ENCODE peak calls at places on chromosomes 4 and X, in seven cellular contexts. U is left ventricle myocardium inferior; S is neural progenitor cell; P is iPS DF 6.9; V is CD8-positive, alpha-beta memory T cell; M is upper lobe of right lung; D is aorta. J is an unnamed sample. For H3K4me1, the result is how much of the 10 kb centered on the place peaks cover.

GRCh38 chr4:137635108-137635507 is 102.8 kb upstream of the PCDH18 start:
- DNase-seq in U (no peak), S (no peak), P (no peak), V (no peak), M (no peak), D (no peak), J (peak)

GRCh38 chrX:54419559-54420302 is 20.5 kb upstream of the TSR2 start:
- DNase-seq in U (no peak), S (no peak), P (no peak), V (no peak), M (no peak), D (no peak), J (no peak)

GRCh38 chr4:105709081-105709450 is 482 bp downstream of the GSTCD start:
- DNase-seq in U (no peak), S (peak), P (peak), V (peak), M (no peak), D (no peak), J (peak)

GRCh38 chrX:96569034-96569433 is 115.6 kb upstream of the DIAPH2 start:
- DNase-seq in U (no peak), S (no peak), P (no peak), V (no peak), M (no peak), D (no peak), J (no peak)

GRCh38 chr4:83109480-83110221 is 4.9 kb downstream of the PLAC8 start:
- DNase-seq in U (peak), S (peak), P (no peak), V (peak), M (peak), D (peak), J (peak)

GRCh38 chrX:138791551-138791950 is 80.0 kb upstream of the FGF13 start:
- DNase-seq in U (no peak), S (no peak), P (no peak), V (no peak), M (no peak), D (no peak), J (no peak)

GRCh38 chr4:110160616-110161015 is 37.8 kb downstream of the ELOVL6 start:
- DNase-seq in U (no peak), S (no peak), P (no peak), V (no peak), M (no peak), D (no peak), J (no peak)

GRCh38 chrX:135185795-135186443 is 14.7 kb upstream of the CT55 start:
- DNase-seq in U (no peak), S (peak), P (peak), V (peak), M (no peak), D (no peak), J (peak)

GRCh38 chr4:37595875-37596402 is 90.2 kb downstream of the RELL1 start:
- DNase-seq in U (no peak), S (no peak), P (no peak), V (no peak), M (no peak), D (no peak), J (no peak)

GRCh38 chr4:183905593-183906485 is 732 bp downstream of the STOX2 start:
- DNase-seq in U (peak), S (peak), P (peak), V (no peak), M (peak), D (peak), J (peak)

GRCh38 chr4:85318415-85318814 is 156.5 kb upstream of the ARHGAP24 start:
- DNase-seq in U (no peak), S (no peak), P (no peak), V (no peak), M (no peak), D (no peak), J (no peak)

GRCh38 chr4:117987464-117987863 is 46.8 kb upstream of the NDST3 start:
- DNase-seq in U (no peak), S (no peak), P (no peak), V (no peak), M (no peak), D (no peak), J (no peak)

GRCh38 chr4:138868562-138868961 is 147.0 kb upstream of the NOCT start:
- DNase-seq in U (no peak), S (no peak), P (no peak), V (no peak), M (no peak), D (no peak), J (no peak)

GRCh38 chrX:121110536-121110935 is 63.1 kb downstream of the GLUD2 start:
- DNase-seq in U (no peak), S (no peak), P (no peak), V (no peak), M (no peak), D (no peak), J (no peak)

GRCh38 chr4:6470502-6471302 is 1.7 kb downstream of the PPP2R2C start:
- DNase-seq in U (peak), S (peak), P (no peak), V (no peak), M (peak), D (peak), J (peak)

GRCh38 chrX:20159811-20160385 is 18.3 kb upstream of the EIF1AX start:
- DNase-seq in U (no peak), S (no peak), P (no peak), V (no peak), M (no peak), D (no peak), J (no peak)

GRCh38 chr4:25233737-25234389 is at the start of gene PI4K2B:
- DNase-seq in U (peak), S (peak), P (peak), V (peak), M (peak), D (peak), J (peak)

GRCh38 chr4:91963489-91963888 is 340.3 kb upstream of the GRID2 start:
- DNase-seq in U (no peak), S (no peak), P (no peak), V (no peak), M (no peak), D (no peak), J (peak)

GRCh38 chr4:113893546-113893945 is 85.9 kb downstream of the ARSJ start:
- DNase-seq in U (no peak), S (no peak), P (no peak), V (no peak), M (no peak), D (no peak), J (no peak)

GRCh38 chrX:71909956-71910355 is 689 bp upstream of the NHSL2 start:
- DNase-seq in U (no peak), S (peak), P (no peak), V (no peak), M (no peak), D (no peak), J (peak)

GRCh38 chrX:38692961-38693360 is 108.3 kb upstream of the MID1IP1 start:
- DNase-seq in U (no peak), S (no peak), P (no peak), V (no peak), M (no peak), D (no peak), J (no peak)

GRCh38 chr4:107519057-107519456 is 201.0 kb downstream of the PAPSS1 start:
- DNase-seq in U (no peak), S (peak), P (no peak), V (no peak), M (no peak), D (no peak), J (peak)

GRCh38 chrX:155334486-155335316 is at the start of gene CLIC2:
- DNase-seq in U (peak), S (no peak), P (no peak), V (no peak), M (no peak), D (no peak), J (peak)

GRCh38 chr4:169971456-169972015 is 54.7 kb downstream of the MFAP3L start:
- DNase-seq in U (no peak), S (no peak), P (no peak), V (no peak), M (no peak), D (no peak), J (no peak)

GRCh38 chrX:98407526-98408049 is 1523.9 kb downstream of the RPA4 start:
- DNase-seq in U (no peak), S (no peak), P (no peak), V (no peak), M (no peak), D (no peak), J (no peak)

GRCh38 chrX:129665916-129666644 is 11.3 kb upstream of the APLN start:
- DNase-seq in U (no peak), S (no peak), P (no peak), V (no peak), M (no peak), D (no peak), J (peak)

GRCh38 chr4:153222790-153223417 is 18.7 kb downstream of the TRIM2 start:
- DNase-seq in U (peak), S (peak), P (no peak), V (no peak), M (peak), D (peak), J (peak)

GRCh38 chr4:90025248-90025647 is 101.9 kb upstream of the CCSER1 start:
- DNase-seq in U (no peak), S (no peak), P (no peak), V (no peak), M (no peak), D (no peak), J (peak)

GRCh38 chr4:138632856-138633255 is 382.7 kb upstream of the NOCT start:
- DNase-seq in U (no peak), S (no peak), P (no peak), V (no peak), M (no peak), D (no peak), J (no peak)

GRCh38 chr4:74418063-74418670 is 26.8 kb upstream of the AREG start:
- DNase-seq in U (no peak), S (no peak), P (no peak), V (no peak), M (no peak), D (no peak), J (peak)

GRCh38 chrX:357693-358471 is 28.8 kb downstream of the PPP2R3B start:
- DNase-seq in U (peak), S (no peak), P (no peak), V (peak), M (peak), D (peak), J (no peak)

GRCh38 chr4:74123065-74123728 is 24.2 kb upstream of the CXCL2 start:
- DNase-seq in U (peak), S (no peak), P (no peak), V (no peak), M (no peak), D (no peak), J (peak)

GRCh38 chrX:97563531-97564133 is 679.9 kb downstream of the RPA4 start:
- DNase-seq in U (peak), S (no peak), P (no peak), V (peak), M (no peak), D (no peak), J (peak)

GRCh38 chrX:153897899-153898298 is 6.6 kb upstream of the AVPR2 start:
- DNase-seq in U (no peak), S (no peak), P (no peak), V (no peak), M (no peak), D (no peak), J (no peak)

GRCh38 chr4:74531952-74532794 is 87.2 kb downstream of the AREG start:
- DNase-seq in U (no peak), S (peak), P (peak), V (no peak), M (no peak), D (no peak), J (peak)

GRCh38 chr4:112765317-112765989 is 128.5 kb downstream of the LARP7 start:
- DNase-seq in U (no peak), S (peak), P (no peak), V (no peak), M (no peak), D (no peak), J (peak)

GRCh38 chr4:144557404-144557803 is 88.6 kb upstream of the HHIP start:
- DNase-seq in U (no peak), S (no peak), P (no peak), V (no peak), M (no peak), D (no peak), J (peak)

GRCh38 chrX:87338510-87338909 is 179.1 kb upstream of the KLHL4 start:
- DNase-seq in U (no peak), S (peak), P (no peak), V (no peak), M (no peak), D (no peak), J (peak)

GRCh38 chr4:181677621-181678020 is 565.6 kb upstream of the TENM3 start:
- DNase-seq in U (no peak), S (no peak), P (no peak), V (no peak), M (no peak), D (no peak), J (no peak)

GRCh38 chr4:15777697-15778096 is 431 bp upstream of the CD38 start:
- DNase-seq in U (no peak), S (no peak), P (no peak), V (no peak), M (no peak), D (no peak), J (no peak)

GRCh38 chr4:15779336-15779735 is 1.2 kb downstream of the CD38 start:
- DNase-seq in U (peak), S (peak), P (no peak), V (no peak), M (peak), D (peak), J (peak)

GRCh38 chr4:15779789-15780188 is 1.7 kb downstream of the CD38 start:
- DNase-seq in U (no peak), S (no peak), P (no peak), V (no peak), M (no peak), D (no peak), J (no peak)

GRCh38 chr4:15778191-15778741 is at the start of gene CD38:
- DNase-seq in U (peak), S (peak), P (no peak), V (no peak), M (peak), D (peak), J (no peak)

DNA sequence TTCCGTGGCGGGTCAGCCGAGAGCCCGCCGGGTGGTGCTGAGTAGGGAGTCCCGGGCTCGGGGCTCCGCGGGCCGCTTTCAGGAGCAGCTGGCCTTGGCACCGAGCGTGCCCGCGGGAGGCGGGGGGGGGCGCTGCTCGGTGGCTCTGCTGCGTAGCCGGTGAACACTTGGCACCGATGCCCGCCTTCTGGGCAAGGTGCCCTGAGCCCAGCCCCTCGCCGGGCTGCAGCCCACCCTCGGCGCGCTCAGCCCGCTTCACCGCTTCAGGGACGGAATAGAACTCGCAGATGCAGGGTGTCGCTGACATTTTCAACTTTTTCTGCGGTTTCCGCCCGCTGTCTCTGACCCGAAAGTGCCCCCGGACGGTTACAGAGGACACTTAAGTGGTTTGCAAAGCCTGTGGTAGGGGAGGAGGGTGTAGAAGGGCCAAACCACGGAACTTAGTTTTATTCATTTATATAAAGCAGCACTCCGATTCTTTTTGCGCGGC is 659 bp downstream of the CD38 start:
- DNase-seq in U (peak), S (no peak), P (no peak), V (peak), M (peak), D (peak), J (peak)
- H3K4me1 ChIP-seq in U (under half), S (under half), P (under half), V (under half), M (under half), D (under half), J (under half)

GRCh38 chr4:87108142-87108546 is 112.3 kb downstream of the KLHL8 start:
- DNase-seq in U (no peak), S (no peak), P (no peak), V (no peak), M (no peak), D (no peak), J (peak)

GRCh38 chr4:87114245-87115062 is 106.0 kb downstream of the KLHL8 start:
- DNase-seq in U (no peak), S (peak), P (no peak), V (no peak), M (no peak), D (no peak), J (no peak)

GRCh38 chr4:87109121-87109520 is 111.3 kb downstream of the KLHL8 start:
- DNase-seq in U (no peak), S (no peak), P (no peak), V (no peak), M (no peak), D (no peak), J (no peak)

GRCh38 chr4:87112063-87112462 is 108.4 kb downstream of the KLHL8 start:
- DNase-seq in U (no peak), S (no peak), P (no peak), V (no peak), M (no peak), D (no peak), J (no peak)

GRCh38 chr4:87109945-87110344 is 110.5 kb downstream of the KLHL8 start:
- DNase-seq in U (no peak), S (no peak), P (no peak), V (no peak), M (no peak), D (no peak), J (no peak)
- H3K4me1 ChIP-seq in U (half or more), S (under half), P (under half), V (under half), M (under half), D (under half), J (under half)

GRCh38 chr4:87498446-87498900 is 30.7 kb downstream of the SPARCL1 start:
- DNase-seq in U (no peak), S (no peak), P (no peak), V (no peak), M (no peak), D (no peak), J (peak)
- H3K4me1 ChIP-seq in U (half or more), S (under half), P (under half), V (under half), M (under half), D (under half), J (under half)

GRCh38 chr4:54838301-54838700 is 180.5 kb downstream of the KIT start:
- DNase-seq in U (no peak), S (no peak), P (no peak), V (no peak), M (no peak), D (no peak), J (no peak)

GRCh38 chr4:54843106-54843505 is 185.3 kb downstream of the KIT start:
- DNase-seq in U (no peak), S (no peak), P (no peak), V (no peak), M (no peak), D (no peak), J (no peak)

GRCh38 chr4:54840992-54841768 is 183.4 kb downstream of the KIT start:
- DNase-seq in U (no peak), S (peak), P (no peak), V (no peak), M (no peak), D (no peak), J (peak)

GRCh38 chr4:54842226-54843055 is 184.7 kb downstream of the KIT start:
- DNase-seq in U (no peak), S (no peak), P (no peak), V (no peak), M (no peak), D (no peak), J (no peak)

DNA sequence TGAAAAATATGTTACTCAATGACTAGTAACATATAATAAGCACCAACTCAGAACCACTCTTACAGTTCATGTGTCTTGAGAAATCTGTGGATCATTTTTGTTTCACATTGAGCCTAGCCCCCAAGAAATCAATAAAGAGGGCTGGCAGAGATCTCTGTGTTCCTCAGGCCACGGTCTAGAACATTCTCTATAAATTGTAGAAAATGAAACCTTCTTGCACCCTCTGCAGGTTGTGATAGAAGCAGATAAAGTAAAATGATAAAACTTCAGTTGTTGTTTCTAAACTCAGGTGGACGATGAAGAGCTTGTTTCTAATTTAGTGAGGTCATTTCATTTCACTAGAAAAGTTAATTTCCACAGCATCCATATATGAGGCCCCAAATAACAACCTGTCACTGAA is 182.7 kb downstream of the KIT start:
- DNase-seq in U (no peak), S (no peak), P (no peak), V (no peak), M (no peak), D (no peak), J (no peak)
- H3K4me1 ChIP-seq in U (under half), S (under half), P (under half), V (under half), M (under half), D (under half), J (under half)

DNA sequence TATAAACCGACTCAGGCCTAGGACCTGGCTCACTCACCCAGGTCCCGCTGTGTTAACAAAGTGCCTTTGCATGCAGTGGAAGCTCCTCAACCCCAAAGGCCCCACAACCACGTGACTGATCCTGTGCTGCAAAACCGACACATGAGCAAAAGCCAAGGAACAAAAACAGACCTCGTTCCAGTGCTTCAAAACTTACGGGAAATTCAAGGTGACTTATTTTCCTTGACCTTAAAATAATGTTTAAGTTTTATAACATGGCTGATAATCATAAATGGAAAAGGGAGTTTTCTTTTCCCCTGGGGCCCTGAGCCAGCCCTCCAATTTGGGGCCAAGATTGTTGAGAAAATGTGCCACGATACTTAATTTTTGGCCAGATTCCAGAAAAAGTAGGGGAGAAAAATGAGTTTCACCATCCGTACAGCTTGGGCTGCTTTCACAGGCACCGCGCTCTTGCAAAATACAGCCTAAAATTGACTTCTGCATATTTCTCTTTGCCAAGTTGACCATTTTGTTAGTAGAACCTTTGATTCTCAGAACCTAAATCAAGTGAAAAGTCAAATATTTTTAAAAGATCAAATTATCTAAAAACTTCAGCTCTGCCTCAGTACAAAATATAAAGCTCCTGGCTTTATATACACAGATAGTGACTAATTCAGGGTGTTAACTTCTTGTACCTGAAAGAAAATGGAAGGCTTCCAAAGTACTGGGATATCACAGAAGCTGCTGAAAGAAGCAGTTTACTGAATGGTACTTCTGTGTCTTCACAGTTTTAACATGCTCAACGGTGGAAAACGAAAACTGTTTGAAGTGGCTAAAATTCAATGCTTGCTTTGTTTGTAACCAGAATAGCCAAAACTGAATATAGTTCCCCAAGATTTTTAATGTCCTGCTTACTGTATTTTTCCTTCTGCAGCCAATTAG is 93.8 kb downstream of the APBB2 start:
- DNase-seq in U (peak), S (no peak), P (no peak), V (no peak), M (peak), D (peak), J (no peak)
- H3K4me1 ChIP-seq in U (under half), S (under half), P (under half), V (under half), M (under half), D (under half), J (under half)

GRCh38 chr4:14178421-14178820 is 550.9 kb upstream of the BOD1L1 start:
- DNase-seq in U (no peak), S (no peak), P (no peak), V (no peak), M (no peak), D (no peak), J (peak)
- H3K4me1 ChIP-seq in U (under half), S (under half), P (under half), V (under half), M (under half), D (under half), J (under half)